ENCODE peak calls at places on chromosomes 16 and 17, in six cellular contexts. S is tibial artery, V is lung, Y is GM12865, F is GM23338, P is colonic mucosa. A is an unnamed sample.

GRCh38 chr16:337975-338575 is 14.4 kb downstream of the AXIN1 start:
- DNase-seq in S (no peak), V (no peak), Y (no peak), F (no peak), P (no peak), A (no peak)

GRCh38 chr16:56238188-56238587 is 46.9 kb downstream of the GNAO1 start:
- DNase-seq in S (no peak), V (no peak), Y (no peak), F (no peak), P (no peak), A (no peak)

GRCh38 chr17:1532836-1533602 is 16.6 kb upstream of the INPP5K start:
- DNase-seq in S (no peak), V (no peak), Y (peak; percentile 56), F (peak; percentile 81), P (no peak), A (no peak)

GRCh38 chr16:1333149-1333812 is at the start of gene BAIAP3:
- DNase-seq in S (no peak), V (no peak), Y (peak; percentile 52), F (peak; percentile 77), P (peak; percentile 64), A (no peak)

GRCh38 chr16:4395055-4395726 is 21.2 kb downstream of the CORO7 start:
- DNase-seq in S (no peak), V (no peak), Y (no peak), F (no peak), P (no peak), A (no peak)

GRCh38 chr16:13038591-13038990 is 137.2 kb downstream of the SHISA9 start:
- DNase-seq in S (no peak), V (no peak), Y (no peak), F (no peak), P (no peak), A (no peak)

GRCh38 chr17:50953831-50954601 is 87.9 kb upstream of the TOB1 start:
- DNase-seq in S (no peak), V (no peak), Y (peak; percentile 49), F (peak; percentile 58), P (no peak), A (no peak)

GRCh38 chr17:66275651-66276050 is 26.8 kb upstream of the PRKCA start:
- DNase-seq in S (peak; percentile 48), V (no peak), Y (no peak), F (no peak), P (no peak), A (no peak)

GRCh38 chr17:65535777-65536572 is 25.5 kb downstream of the AXIN2 start:
- DNase-seq in S (no peak), V (no peak), Y (no peak), F (no peak), P (no peak), A (no peak)

GRCh38 chr17:1597861-1598342 is 30.7 kb downstream of the SLC43A2 start:
- DNase-seq in S (no peak), V (no peak), Y (no peak), F (peak; percentile 3), P (peak; percentile 77), A (no peak)

GRCh38 chr17:50620237-50620636 is 14.4 kb upstream of the ABCC3 start:
- DNase-seq in S (no peak), V (no peak), Y (no peak), F (no peak), P (no peak), A (no peak)

GRCh38 chr17:54172654-54173316 is 350.1 kb downstream of the KIF2B start:
- DNase-seq in S (no peak), V (no peak), Y (no peak), F (peak; percentile 67), P (no peak), A (no peak)

GRCh38 chr17:58335061-58335731 is 6.6 kb upstream of the TSPOAP1 start:
- DNase-seq in S (no peak), V (no peak), Y (peak; percentile 83), F (no peak), P (no peak), A (no peak)

GRCh38 chr17:28074010-28074409 is 31.5 kb downstream of the NLK start:
- DNase-seq in S (no peak), V (no peak), Y (no peak), F (no peak), P (no peak), A (no peak)

GRCh38 chr16:11315499-11315898 is 29.8 kb upstream of the RMI2 start:
- DNase-seq in S (no peak), V (no peak), Y (no peak), F (peak; percentile 100), P (no peak), A (no peak)
- TF ChIP-seq CTCF in S (no peak), V (no peak), Y (no peak), F (peak; percentile 21), P (no peak), A (no peak)

GRCh38 chr16:64047878-64048277 is 1074.0 kb downstream of the CDH11 start:
- DNase-seq in S (no peak), V (no peak), Y (no peak), F (no peak), P (no peak), A (no peak)

GRCh38 chr16:64047207-64047606 is 1074.7 kb downstream of the CDH11 start:
- DNase-seq in S (no peak), V (no peak), Y (no peak), F (no peak), P (no peak), A (no peak)

DNA sequence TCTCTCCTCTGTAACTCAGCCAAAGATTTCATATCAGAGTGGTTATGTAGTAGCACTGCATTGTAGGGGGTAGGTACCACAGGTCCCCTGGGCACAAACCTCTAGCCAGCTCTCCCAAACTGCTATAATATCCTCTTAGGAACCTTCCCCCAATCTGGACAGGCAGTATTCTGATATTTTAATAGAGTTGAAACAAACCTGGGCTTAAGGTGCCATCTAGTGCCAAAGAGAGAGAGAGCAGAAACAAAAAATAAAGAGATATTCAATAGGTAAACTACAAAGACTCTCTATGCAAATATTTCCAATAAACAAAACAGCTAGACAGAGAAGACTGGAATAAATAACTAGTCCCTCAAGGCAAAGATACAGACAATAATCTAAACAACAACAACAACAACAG is 1070.0 kb downstream of the CDH11 start:
- DNase-seq in S (no peak), V (no peak), Y (no peak), F (peak; percentile 65), P (no peak), A (no peak)
- TF ChIP-seq CTCF in S (no peak), V (no peak), Y (no peak), F (peak; percentile 88), P (no peak), A (no peak)

GRCh38 chr17:40122944-40123810 is 1.4 kb downstream of the MSL1 start:
- DNase-seq in S (no peak), V (peak; percentile 55), Y (peak; percentile 64), F (peak; percentile 86), P (peak; percentile 73), A (no peak)
- TF ChIP-seq CTCF in S (no peak), V (no peak), Y (no peak), F (no peak), P (no peak), A (no peak)

GRCh38 chr16:58018803-58019202 is 6.8 kb upstream of the MMP15 start:
- DNase-seq in S (no peak), V (no peak), Y (no peak), F (peak; percentile 75), P (no peak), A (no peak)
- TF ChIP-seq CTCF in S (no peak), V (no peak), Y (no peak), F (peak; percentile 52), P (no peak), A (no peak)

GRCh38 chr16:81431554-81432353 is 12.9 kb upstream of the CMIP start:
- DNase-seq in S (peak; percentile 69), V (no peak), Y (no peak), F (no peak), P (no peak), A (no peak)
- TF ChIP-seq CTCF in S (no peak), V (no peak), Y (no peak), F (no peak), P (no peak), A (no peak)